ENCODE peak calls at places on chromosomes 11 and 22, in ten cellular contexts. One of them, this sample, is unnamed.

GRCh38 chr22:47069270-47069669 is 306.8 kb downstream of the TBC1D22A start:
- DNase-seq in right lobe of liver: no peak
- DNase-seq in effector memory CD4-positive, alpha-beta T cell: no peak
- DNase-seq in HFF-Myc: no peak
- DNase-seq in heart left ventricle: no peak
- DNase-seq in psoas muscle: no peak
- DNase-seq in Karpas-422: no peak
- DNase-seq in aorta: no peak
- DNase-seq in suprapubic skin: peak; percentile 6
- DNase-seq in esophagus squamous epithelium: no peak
- DNase-seq in this sample: no peak

GRCh38 chr11:77361184-77361583 is 59.7 kb upstream of the GDPD4 start:
- DNase-seq in right lobe of liver: no peak
- DNase-seq in effector memory CD4-positive, alpha-beta T cell: no peak
- DNase-seq in HFF-Myc: no peak
- DNase-seq in heart left ventricle: no peak
- DNase-seq in psoas muscle: no peak
- DNase-seq in Karpas-422: no peak
- DNase-seq in aorta: no peak
- DNase-seq in suprapubic skin: no peak
- DNase-seq in esophagus squamous epithelium: no peak
- DNase-seq in this sample: peak; percentile 20

GRCh38 chr22:34001701-34002466 is 81.6 kb upstream of the LARGE1 start:
- DNase-seq in right lobe of liver: peak; percentile 65
- DNase-seq in effector memory CD4-positive, alpha-beta T cell: no peak
- DNase-seq in HFF-Myc: no peak
- DNase-seq in heart left ventricle: no peak
- DNase-seq in psoas muscle: no peak
- DNase-seq in Karpas-422: no peak
- DNase-seq in aorta: no peak
- DNase-seq in suprapubic skin: no peak
- DNase-seq in esophagus squamous epithelium: no peak
- DNase-seq in this sample: peak; percentile 43

GRCh38 chr22:46931414-46931813 is 169.0 kb downstream of the TBC1D22A start:
- DNase-seq in right lobe of liver: no peak
- DNase-seq in effector memory CD4-positive, alpha-beta T cell: no peak
- DNase-seq in HFF-Myc: peak; percentile 5
- DNase-seq in heart left ventricle: no peak
- DNase-seq in psoas muscle: no peak
- DNase-seq in Karpas-422: no peak
- DNase-seq in aorta: no peak
- DNase-seq in suprapubic skin: no peak
- DNase-seq in esophagus squamous epithelium: no peak
- DNase-seq in this sample: peak; percentile 69

GRCh38 chr11:15179167-15179566 is 64.4 kb downstream of the INSC start:
- DNase-seq in right lobe of liver: no peak
- DNase-seq in effector memory CD4-positive, alpha-beta T cell: no peak
- DNase-seq in HFF-Myc: peak; percentile 26
- DNase-seq in heart left ventricle: no peak
- DNase-seq in psoas muscle: no peak
- DNase-seq in Karpas-422: no peak
- DNase-seq in aorta: no peak
- DNase-seq in suprapubic skin: no peak
- DNase-seq in esophagus squamous epithelium: no peak
- DNase-seq in this sample: no peak

GRCh38 chr11:35242412-35242811 is 103.4 kb downstream of the CD44 start:
- DNase-seq in right lobe of liver: no peak
- DNase-seq in effector memory CD4-positive, alpha-beta T cell: no peak
- DNase-seq in HFF-Myc: no peak
- DNase-seq in heart left ventricle: no peak
- DNase-seq in psoas muscle: no peak
- DNase-seq in Karpas-422: no peak
- DNase-seq in aorta: no peak
- DNase-seq in suprapubic skin: no peak
- DNase-seq in esophagus squamous epithelium: no peak
- DNase-seq in this sample: no peak

GRCh38 chr11:75450826-75451783 is 18.1 kb upstream of the KLHL35 start:
- DNase-seq in right lobe of liver: no peak
- DNase-seq in effector memory CD4-positive, alpha-beta T cell: no peak
- DNase-seq in HFF-Myc: no peak
- DNase-seq in heart left ventricle: no peak
- DNase-seq in psoas muscle: no peak
- DNase-seq in Karpas-422: peak; percentile 78
- DNase-seq in aorta: no peak
- DNase-seq in suprapubic skin: no peak
- DNase-seq in esophagus squamous epithelium: no peak
- DNase-seq in this sample: no peak

GRCh38 chr11:41461057-41461681 is 1.7 kb upstream of the LRRC4C start:
- DNase-seq in right lobe of liver: no peak
- DNase-seq in effector memory CD4-positive, alpha-beta T cell: no peak
- DNase-seq in HFF-Myc: no peak
- DNase-seq in heart left ventricle: no peak
- DNase-seq in psoas muscle: no peak
- DNase-seq in Karpas-422: peak; percentile 54
- DNase-seq in aorta: no peak
- DNase-seq in suprapubic skin: no peak
- DNase-seq in esophagus squamous epithelium: no peak
- DNase-seq in this sample: peak; percentile 39

GRCh38 chr11:69130586-69131566 is 24.9 kb upstream of the SMIM38 start:
- DNase-seq in right lobe of liver: no peak
- DNase-seq in effector memory CD4-positive, alpha-beta T cell: no peak
- DNase-seq in HFF-Myc: no peak
- DNase-seq in heart left ventricle: peak; percentile 82
- DNase-seq in psoas muscle: no peak
- DNase-seq in Karpas-422: no peak
- DNase-seq in aorta: peak; percentile 85
- DNase-seq in suprapubic skin: no peak
- DNase-seq in esophagus squamous epithelium: no peak
- DNase-seq in this sample: no peak

GRCh38 chr11:70556884-70557741 is 158.8 kb downstream of the CTTN start:
- DNase-seq in right lobe of liver: no peak
- DNase-seq in effector memory CD4-positive, alpha-beta T cell: no peak
- DNase-seq in HFF-Myc: no peak
- DNase-seq in heart left ventricle: no peak
- DNase-seq in psoas muscle: peak; percentile 42
- DNase-seq in Karpas-422: no peak
- DNase-seq in aorta: no peak
- DNase-seq in suprapubic skin: no peak
- DNase-seq in esophagus squamous epithelium: no peak
- DNase-seq in this sample: peak; percentile 21

GRCh38 chr11:40129276-40129675 is 1330.2 kb downstream of the LRRC4C start:
- DNase-seq in right lobe of liver: no peak
- DNase-seq in effector memory CD4-positive, alpha-beta T cell: no peak
- DNase-seq in HFF-Myc: no peak
- DNase-seq in heart left ventricle: no peak
- DNase-seq in psoas muscle: no peak
- DNase-seq in Karpas-422: peak; percentile 51
- DNase-seq in aorta: no peak
- DNase-seq in suprapubic skin: no peak
- DNase-seq in esophagus squamous epithelium: no peak
- DNase-seq in this sample: peak; percentile 4

GRCh38 chr22:30390974-30391691 is 3.9 kb upstream of the RNF215 start:
- DNase-seq in right lobe of liver: peak; percentile 83
- DNase-seq in effector memory CD4-positive, alpha-beta T cell: peak; percentile 57
- DNase-seq in HFF-Myc: peak; percentile 31
- DNase-seq in heart left ventricle: peak; percentile 54
- DNase-seq in psoas muscle: peak; percentile 73
- DNase-seq in Karpas-422: peak; percentile 96
- DNase-seq in aorta: no peak
- DNase-seq in suprapubic skin: no peak
- DNase-seq in esophagus squamous epithelium: no peak
- DNase-seq in this sample: peak; percentile 82

GRCh38 chr11:123526918-123527317 is 96.8 kb downstream of the GRAMD1B start:
- DNase-seq in right lobe of liver: no peak
- DNase-seq in effector memory CD4-positive, alpha-beta T cell: no peak
- DNase-seq in HFF-Myc: no peak
- DNase-seq in heart left ventricle: no peak
- DNase-seq in psoas muscle: no peak
- DNase-seq in Karpas-422: no peak
- DNase-seq in aorta: no peak
- DNase-seq in suprapubic skin: no peak
- DNase-seq in esophagus squamous epithelium: no peak
- DNase-seq in this sample: no peak

GRCh38 chr11:123525072-123525471 is 95.0 kb downstream of the GRAMD1B start:
- DNase-seq in right lobe of liver: no peak
- DNase-seq in effector memory CD4-positive, alpha-beta T cell: no peak
- DNase-seq in HFF-Myc: no peak
- DNase-seq in heart left ventricle: no peak
- DNase-seq in psoas muscle: no peak
- DNase-seq in Karpas-422: no peak
- DNase-seq in aorta: no peak
- DNase-seq in suprapubic skin: no peak
- DNase-seq in esophagus squamous epithelium: no peak
- DNase-seq in this sample: no peak

GRCh38 chr11:123525511-123525918 is 95.4 kb downstream of the GRAMD1B start:
- DNase-seq in right lobe of liver: no peak
- DNase-seq in effector memory CD4-positive, alpha-beta T cell: no peak
- DNase-seq in HFF-Myc: no peak
- DNase-seq in heart left ventricle: no peak
- DNase-seq in psoas muscle: no peak
- DNase-seq in Karpas-422: no peak
- DNase-seq in aorta: no peak
- DNase-seq in suprapubic skin: no peak
- DNase-seq in esophagus squamous epithelium: no peak
- DNase-seq in this sample: no peak

GRCh38 chr11:123527526-123527925 is 97.5 kb downstream of the GRAMD1B start:
- DNase-seq in right lobe of liver: no peak
- DNase-seq in effector memory CD4-positive, alpha-beta T cell: no peak
- DNase-seq in HFF-Myc: no peak
- DNase-seq in heart left ventricle: no peak
- DNase-seq in psoas muscle: no peak
- DNase-seq in Karpas-422: no peak
- DNase-seq in aorta: no peak
- DNase-seq in suprapubic skin: no peak
- DNase-seq in esophagus squamous epithelium: no peak
- DNase-seq in this sample: no peak

DNA sequence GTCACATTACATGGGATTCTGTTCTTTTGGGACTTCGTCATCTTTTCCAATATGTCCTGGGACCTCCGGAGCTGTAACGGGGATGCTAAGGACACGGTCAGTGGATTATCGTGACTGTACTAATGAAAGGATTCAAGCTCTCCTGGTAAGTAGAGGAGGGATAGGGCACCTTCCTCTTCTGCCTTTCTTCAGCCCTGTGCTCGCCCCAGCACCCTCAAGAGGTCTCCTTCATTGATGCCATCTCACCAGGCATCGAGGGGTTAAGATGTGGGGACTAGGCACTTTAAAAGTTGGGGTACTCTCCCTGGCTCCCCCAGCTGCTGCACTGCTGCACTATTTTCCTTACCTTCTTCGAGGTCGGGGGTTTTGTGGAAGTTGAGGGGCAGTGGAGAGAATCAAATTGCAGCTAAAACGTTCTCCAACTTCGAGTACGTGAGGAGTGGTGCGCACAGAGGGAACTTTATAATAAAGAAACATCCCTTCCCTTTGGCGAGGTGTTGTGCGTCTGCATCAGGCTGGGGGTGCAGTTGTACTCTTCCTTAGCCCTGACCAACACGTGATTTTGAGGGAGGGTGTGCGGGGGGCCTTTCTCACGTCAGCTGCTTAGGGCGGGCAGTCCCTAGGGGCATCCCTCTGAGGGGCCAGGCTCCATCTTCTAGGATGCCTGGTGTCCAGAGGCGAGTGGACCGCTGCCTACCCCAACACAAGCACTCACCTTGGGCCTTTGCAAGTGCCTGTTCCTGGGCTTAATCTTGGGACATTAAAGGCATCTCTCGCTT is 96.1 kb downstream of the GRAMD1B start:
- DNase-seq in right lobe of liver: no peak
- DNase-seq in effector memory CD4-positive, alpha-beta T cell: no peak
- DNase-seq in HFF-Myc: no peak
- DNase-seq in heart left ventricle: no peak
- DNase-seq in psoas muscle: no peak
- DNase-seq in Karpas-422: no peak
- DNase-seq in aorta: no peak
- DNase-seq in suprapubic skin: no peak
- DNase-seq in esophagus squamous epithelium: no peak
- DNase-seq in this sample: no peak
- H3K4me3 ChIP-seq in right lobe of liver: no peak overlapping the region
- H3K4me3 ChIP-seq in effector memory CD4-positive, alpha-beta T cell: no peak overlapping the region
- H3K4me3 ChIP-seq in HFF-Myc: no peak overlapping the region
- H3K4me3 ChIP-seq in heart left ventricle: peak overlapping the region; percentile 37
- H3K4me3 ChIP-seq in psoas muscle: no peak overlapping the region
- H3K4me3 ChIP-seq in Karpas-422: no peak overlapping the region
- H3K4me3 ChIP-seq in aorta: no peak overlapping the region
- H3K4me3 ChIP-seq in suprapubic skin: no peak overlapping the region
- H3K4me3 ChIP-seq in esophagus squamous epithelium: no peak overlapping the region
- H3K4me3 ChIP-seq in this sample: no peak overlapping the region

GRCh38 chr11:126084608-126084912 is 21.9 kb upstream of the CDON start:
- DNase-seq in right lobe of liver: no peak
- DNase-seq in effector memory CD4-positive, alpha-beta T cell: no peak
- DNase-seq in HFF-Myc: no peak
- DNase-seq in heart left ventricle: no peak
- DNase-seq in psoas muscle: no peak
- DNase-seq in Karpas-422: no peak
- DNase-seq in aorta: no peak
- DNase-seq in suprapubic skin: no peak
- DNase-seq in esophagus squamous epithelium: no peak
- DNase-seq in this sample: no peak
- H3K4me3 ChIP-seq in right lobe of liver: no peak overlapping the region
- H3K4me3 ChIP-seq in effector memory CD4-positive, alpha-beta T cell: peak overlapping the region; percentile 7
- H3K4me3 ChIP-seq in HFF-Myc: no peak overlapping the region
- H3K4me3 ChIP-seq in heart left ventricle: no peak overlapping the region
- H3K4me3 ChIP-seq in psoas muscle: no peak overlapping the region
- H3K4me3 ChIP-seq in Karpas-422: no peak overlapping the region
- H3K4me3 ChIP-seq in aorta: no peak overlapping the region
- H3K4me3 ChIP-seq in suprapubic skin: no peak overlapping the region
- H3K4me3 ChIP-seq in esophagus squamous epithelium: no peak overlapping the region
- H3K4me3 ChIP-seq in this sample: no peak overlapping the region

DNA sequence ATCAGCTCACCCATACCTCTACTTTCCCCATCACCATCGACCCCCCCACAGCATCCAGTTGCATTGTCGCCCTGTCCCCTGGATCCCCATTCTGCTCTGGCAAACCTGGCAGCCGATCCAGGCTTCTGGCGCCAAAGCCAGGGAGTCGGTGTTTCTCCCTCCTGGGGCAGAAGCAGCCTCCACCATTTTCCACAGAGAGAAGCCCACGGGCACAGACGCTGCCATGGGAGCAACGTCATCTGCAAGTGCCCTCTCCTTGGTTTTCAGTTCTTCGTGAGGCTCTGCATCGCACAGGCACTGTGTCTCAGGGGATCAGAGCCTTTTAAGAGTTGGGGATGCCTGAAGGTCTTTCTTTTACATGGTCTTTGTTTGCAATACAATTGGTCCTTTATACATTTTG is 2.3 kb downstream of the YPEL4 start:
- DNase-seq in right lobe of liver: no peak
- DNase-seq in effector memory CD4-positive, alpha-beta T cell: no peak
- DNase-seq in HFF-Myc: no peak
- DNase-seq in heart left ventricle: no peak
- DNase-seq in psoas muscle: no peak
- DNase-seq in Karpas-422: no peak
- DNase-seq in aorta: no peak
- DNase-seq in suprapubic skin: no peak
- DNase-seq in esophagus squamous epithelium: no peak
- DNase-seq in this sample: no peak
- H3K4me3 ChIP-seq in right lobe of liver: no peak overlapping the region
- H3K4me3 ChIP-seq in effector memory CD4-positive, alpha-beta T cell: no peak overlapping the region
- H3K4me3 ChIP-seq in HFF-Myc: no peak overlapping the region
- H3K4me3 ChIP-seq in heart left ventricle: no peak overlapping the region
- H3K4me3 ChIP-seq in psoas muscle: no peak overlapping the region
- H3K4me3 ChIP-seq in Karpas-422: no peak overlapping the region
- H3K4me3 ChIP-seq in aorta: no peak overlapping the region
- H3K4me3 ChIP-seq in suprapubic skin: peak overlapping the region; percentile 0
- H3K4me3 ChIP-seq in esophagus squamous epithelium: no peak overlapping the region
- H3K4me3 ChIP-seq in this sample: peak overlapping the region; percentile 31

GRCh38 chr11:108237058-108237481 is 14.2 kb downstream of the ATM start:
- DNase-seq in right lobe of liver: no peak
- DNase-seq in effector memory CD4-positive, alpha-beta T cell: no peak
- DNase-seq in HFF-Myc: no peak
- DNase-seq in heart left ventricle: no peak
- DNase-seq in psoas muscle: no peak
- DNase-seq in Karpas-422: no peak
- DNase-seq in aorta: no peak
- DNase-seq in suprapubic skin: no peak
- DNase-seq in esophagus squamous epithelium: no peak
- DNase-seq in this sample: no peak
- H3K4me3 ChIP-seq in right lobe of liver: no peak overlapping the region
- H3K4me3 ChIP-seq in effector memory CD4-positive, alpha-beta T cell: peak overlapping the region; percentile 27
- H3K4me3 ChIP-seq in HFF-Myc: no peak overlapping the region
- H3K4me3 ChIP-seq in heart left ventricle: no peak overlapping the region
- H3K4me3 ChIP-seq in psoas muscle: no peak overlapping the region
- H3K4me3 ChIP-seq in Karpas-422: no peak overlapping the region
- H3K4me3 ChIP-seq in aorta: no peak overlapping the region
- H3K4me3 ChIP-seq in suprapubic skin: no peak overlapping the region
- H3K4me3 ChIP-seq in esophagus squamous epithelium: no peak overlapping the region
- H3K4me3 ChIP-seq in this sample: no peak overlapping the region